ENCODE peak calls at places on chromosomes 3 and 15, in eight cellular contexts. F is body of pancreas, S is SW 1271, I is dorsolateral prefrontal cortex, R is left lung, J is epithelial cell of proximal tubule, M is NCI-H2029, B is T-cell. A is an unnamed sample.

GRCh38 chr3:33439421-33440327 is 531 bp downstream of the UBP1 start:
- DNase-seq in M (peak; percentile 65), B (peak; percentile 16), J (no peak), F (peak; percentile 62), R (peak; percentile 65), I (peak; percentile 32), S (no peak), A (no peak)

GRCh38 chr3:71062037-71062919 is 521.2 kb downstream of the FOXP1 start:
- DNase-seq in R (no peak), M (no peak), J (no peak), F (no peak), B (no peak), S (no peak), I (no peak), A (no peak)

GRCh38 chr3:160617636-160618035 is 52.3 kb upstream of the KPNA4 start:
- DNase-seq in I (no peak), J (no peak), S (no peak), F (no peak), R (no peak), M (no peak), B (no peak), A (no peak)

GRCh38 chr15:51332211-51333147 is 5.9 kb downstream of the CYP19A1 start:
- DNase-seq in M (no peak), S (no peak), R (no peak), B (no peak), I (no peak), F (no peak), J (no peak), A (no peak)

GRCh38 chr3:180996415-180996932 is 6.9 kb upstream of the DNAJC19 start:
- DNase-seq in J (no peak), M (no peak), I (no peak), F (no peak), R (no peak), S (no peak), B (no peak), A (no peak)

GRCh38 chr3:46489875-46490274 is 7.9 kb upstream of the RTP3 start:
- DNase-seq in M (no peak), I (no peak), B (no peak), R (no peak), J (no peak), F (no peak), S (no peak), A (no peak)

GRCh38 chr3:117665311-117665710 is 955.7 kb downstream of the TUSC7 start:
- DNase-seq in B (no peak), J (no peak), R (no peak), I (peak; percentile 28), F (peak; percentile 22), M (peak; percentile 46), S (no peak), A (no peak)

GRCh38 chr3:134449277-134449676 is 36.5 kb downstream of the ANAPC13 start:
- DNase-seq in F (peak; percentile 40), B (no peak), I (peak; percentile 48), M (no peak), S (peak; percentile 8), R (no peak), J (no peak), A (no peak)

GRCh38 chr3:46252980-46253379 is 10.7 kb downstream of the CCR3 start:
- DNase-seq in I (no peak), J (no peak), S (no peak), R (no peak), F (no peak), B (no peak), M (no peak), A (no peak)

GRCh38 chr3:117977504-117978228 is 1057.0 kb downstream of the IGSF11 start:
- DNase-seq in R (no peak), B (no peak), F (no peak), J (no peak), M (no peak), S (no peak), I (no peak), A (no peak)

GRCh38 chr15:91141102-91141501 is 41.0 kb downstream of the SV2B start:
- DNase-seq in B (no peak), F (no peak), R (no peak), I (peak; percentile 37), J (no peak), M (no peak), S (no peak), A (no peak)

A was measured in kidney epithelial cell.